ENCODE peak calls at places on chromosomes 5 and 9, in eight cellular contexts. F is stomach, K is H1, Y is GM12891, R is lower leg skin, C is transverse colon, U is adrenal gland, P is sigmoid colon. H is an unnamed sample.

GRCh38 chr9:37925786-37926736 is 22.1 kb upstream of the SLC25A51 start:
- DNase-seq in Y (no peak), C (no peak), K (no peak), R (no peak), F (no peak), U (no peak), P (no peak), H (no peak)

GRCh38 chr5:169354263-169354662 is 53.3 kb upstream of the SLIT3 start:
- DNase-seq in Y (no peak), C (no peak), R (no peak), F (no peak), P (no peak), K (no peak), U (no peak), H (no peak)

GRCh38 chr9:134744542-134745295 is 103.1 kb downstream of the COL5A1 start:
- DNase-seq in C (no peak), U (no peak), F (no peak), R (no peak), P (no peak), Y (no peak), K (no peak), H (no peak)

GRCh38 chr9:7862170-7862569 is 62.6 kb upstream of the DMAC1 start:
- DNase-seq in U (no peak), C (no peak), P (no peak), F (no peak), R (no peak), Y (no peak), K (no peak), H (no peak)

GRCh38 chr5:123754903-123755302 is 242.9 kb downstream of the CSNK1G3 start:
- DNase-seq in R (no peak), Y (no peak), P (no peak), F (no peak), C (no peak), U (no peak), K (no peak), H (no peak)

GRCh38 chr5:9251379-9251980 is 294.4 kb downstream of the SEMA5A start:
- DNase-seq in Y (no peak), K (no peak), P (no peak), U (no peak), C (no peak), R (no peak), F (no peak), H (no peak)

GRCh38 chr9:18606281-18606680 is 132.3 kb downstream of the ADAMTSL1 start:
- DNase-seq in C (no peak), K (no peak), Y (no peak), P (no peak), F (no peak), U (no peak), R (no peak), H (no peak)

GRCh38 chr5:1948663-1949191 is 66.0 kb upstream of the IRX4 start:
- DNase-seq in F (no peak), C (no peak), P (peak), Y (no peak), R (peak), K (no peak), U (no peak), H (no peak)

GRCh38 chr5:69276422-69277174 is 41.9 kb downstream of the CDK7 start:
- DNase-seq in Y (no peak), P (no peak), F (no peak), U (no peak), K (no peak), C (no peak), R (no peak), H (no peak)

GRCh38 chr9:129866373-129867137 is 31.3 kb downstream of the USP20 start:
- DNase-seq in R (no peak), P (no peak), K (no peak), Y (no peak), U (no peak), F (no peak), C (no peak), H (no peak)

GRCh38 chr5:181235323-181235688 is 8.4 kb downstream of the RACK1 start:
- DNase-seq in K (no peak), F (no peak), C (no peak), P (no peak), Y (no peak), U (no peak), R (no peak), H (no peak)

GRCh38 chr9:128927731-128928411 is 7.1 kb downstream of the PHYHD1 start:
- DNase-seq in C (peak), Y (no peak), U (peak), K (peak), P (no peak), F (peak), R (no peak), H (peak)

DNA sequence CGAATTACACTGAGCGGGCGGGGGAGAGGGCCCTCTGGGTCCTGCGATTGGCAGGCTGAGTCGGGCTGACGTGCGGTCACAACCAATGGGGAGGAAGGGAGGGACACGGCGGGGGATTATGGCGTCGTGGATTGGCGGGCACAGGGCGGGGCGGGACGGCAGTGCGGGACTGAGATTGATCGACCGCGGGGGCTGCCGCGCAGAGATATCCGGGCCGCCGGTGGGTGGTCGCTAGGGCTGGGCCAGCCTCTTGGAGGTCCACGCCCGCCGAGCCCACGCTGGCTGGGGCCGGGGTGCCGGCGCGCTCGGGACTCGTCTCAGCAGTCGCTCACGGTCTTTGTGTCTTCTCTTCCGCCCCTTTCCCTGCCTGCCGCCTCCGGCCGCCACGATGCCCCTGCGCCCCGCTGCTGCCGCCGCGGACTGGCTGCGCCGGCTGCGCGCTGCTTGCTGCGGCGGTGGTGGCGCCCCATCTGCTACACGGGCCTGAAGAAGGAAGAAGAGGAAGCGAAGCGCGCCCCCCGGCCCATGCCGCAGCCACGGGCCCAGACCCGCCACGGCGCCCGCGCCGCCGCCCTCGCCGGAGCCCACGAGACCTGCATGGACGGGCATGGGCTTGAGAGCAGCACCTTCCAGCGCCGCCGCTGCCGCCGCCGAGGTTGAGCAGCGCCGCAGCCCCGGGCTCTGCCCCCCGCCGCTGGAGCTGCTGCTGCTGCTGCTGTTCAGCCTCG is at the start of gene RGMB:
- DNase-seq in U (peak), P (peak), F (peak), R (peak), Y (peak), K (peak), C (peak), H (peak)
- TF ChIP-seq POLR2A in U (peak), P (peak), F (no peak), R (no peak), Y (no peak), K (no peak), C (peak), H (peak)

GRCh38 chr5:102754499-102755424 is at the start of gene PAM:
- DNase-seq in F (peak), R (peak), K (no peak), C (peak), Y (peak), U (peak), P (peak), H (peak)
- TF ChIP-seq POLR2A in F (no peak), R (peak), K (peak), C (peak), Y (peak), U (peak), P (peak), H (no peak)

GRCh38 chr9:113401027-113401792 is at the start of gene ALAD:
- DNase-seq in P (peak), U (peak), K (peak), C (peak), Y (peak), F (peak), R (peak), H (peak)
- TF ChIP-seq POLR2A in P (peak), U (peak), K (no peak), C (peak), Y (peak), F (no peak), R (no peak), H (peak)

GRCh38 chr5:111747336-111747735 is 9.7 kb downstream of the NREP start:
- DNase-seq in C (no peak), Y (no peak), P (no peak), F (no peak), U (no peak), R (no peak), K (no peak), H (no peak)

GRCh38 chr5:111749303-111750026 is 7.5 kb downstream of the NREP start:
- DNase-seq in Y (no peak), C (no peak), P (no peak), K (no peak), R (no peak), F (no peak), U (no peak), H (no peak)

GRCh38 chr5:111745075-111745474 is 11.9 kb downstream of the NREP start:
- DNase-seq in C (no peak), K (no peak), P (no peak), R (no peak), Y (no peak), F (no peak), U (no peak), H (no peak)

GRCh38 chr5:111746791-111747190 is 10.2 kb downstream of the NREP start:
- DNase-seq in Y (no peak), K (no peak), P (no peak), U (no peak), F (no peak), C (no peak), R (no peak), H (no peak)

GRCh38 chr5:111748304-111748763 is 8.7 kb downstream of the NREP start:
- DNase-seq in C (no peak), U (peak), F (no peak), Y (no peak), R (no peak), K (no peak), P (no peak), H (no peak)
- TF ChIP-seq POLR2A in C (no peak), U (no peak), F (no peak), Y (no peak), R (no peak), K (no peak), P (no peak), H (no peak)

DNA sequence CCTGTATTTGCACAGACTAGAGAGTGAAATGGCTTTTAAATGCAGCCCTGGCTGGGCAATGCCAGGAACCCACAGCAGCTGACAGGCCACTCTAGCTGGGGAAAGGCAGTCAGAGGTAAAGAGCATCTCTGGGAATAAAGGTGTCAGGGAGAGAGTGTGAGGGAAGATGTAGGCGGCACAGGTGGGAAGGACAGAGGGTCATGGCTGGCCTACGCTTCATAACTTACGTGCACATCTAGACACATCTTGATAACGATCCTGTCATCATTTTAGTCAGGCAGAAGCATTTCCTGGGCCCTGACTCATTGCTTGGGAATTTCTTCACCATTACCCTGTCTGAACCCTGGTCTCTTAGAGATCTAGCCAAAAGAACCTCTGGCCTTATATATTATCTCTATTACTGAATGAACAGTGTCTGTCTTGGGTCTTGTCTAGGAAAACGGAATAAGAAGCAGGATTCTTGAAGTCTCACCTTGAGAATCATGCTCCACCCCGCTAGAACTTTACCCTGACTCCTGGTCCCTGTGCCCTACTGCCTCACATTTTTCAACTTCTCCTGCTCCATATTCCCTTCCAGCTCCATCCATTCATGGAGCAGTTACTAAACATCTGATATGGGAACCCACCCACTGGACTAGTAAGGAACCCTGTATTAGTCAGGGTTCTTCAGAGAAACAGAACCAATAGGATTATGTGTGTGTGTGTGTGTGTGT is 106.4 kb upstream of the ELL2 start:
- DNase-seq in F (no peak), P (no peak), R (no peak), C (no peak), K (no peak), U (peak), Y (no peak), H (no peak)
- TF ChIP-seq POLR2A in F (no peak), P (no peak), R (no peak), C (no peak), K (no peak), U (no peak), Y (no peak), H (no peak)

GRCh38 chr9:137457406-137458193 is 1.5 kb downstream of the NSMF start:
- DNase-seq in K (no peak), U (peak), P (no peak), R (no peak), Y (no peak), C (no peak), F (peak), H (no peak)
- TF ChIP-seq POLR2A in K (no peak), U (no peak), P (no peak), R (no peak), Y (no peak), C (no peak), F (no peak), H (no peak)

GRCh38 chr9:127715443-127716337 is at the start of the genes PTRH1 and TTC16:
- DNase-seq in F (peak), P (peak), K (peak), C (peak), U (peak), Y (peak), R (peak), H (peak)
- TF ChIP-seq POLR2A in F (no peak), P (peak), K (no peak), C (peak), U (no peak), Y (no peak), R (no peak), H (peak)

GRCh38 chr5:177455036-177455660 is 8.5 kb downstream of the PRR7 start:
- DNase-seq in F (peak), P (peak), U (peak), R (no peak), Y (peak), K (no peak), C (peak), H (peak)
- TF ChIP-seq POLR2A in F (no peak), P (no peak), U (no peak), R (no peak), Y (no peak), K (no peak), C (peak), H (peak)

H was measured in right lobe of liver.